ENCODE peak calls at places on chromosomes 2 and 18, in six cellular contexts. X is skeletal muscle cell, K is C1 segment of cervical spinal cord, N is NCI-H446, H is ELF-1, G is T-helper 2 cell. J is an unnamed sample.

GRCh38 chr2:127577973-127578372 is 42.5 kb downstream of the MYO7B start:
- DNase-seq in X (no peak), K (no peak), N (no peak), H (no peak), G (no peak), J (no peak)

GRCh38 chr2:348517-348916 is 60.6 kb upstream of the ALKAL2 start:
- DNase-seq in X (peak), K (no peak), N (no peak), H (no peak), G (no peak), J (no peak)

GRCh38 chr2:196959291-196959690 is 32.8 kb upstream of the PGAP1 start:
- DNase-seq in X (no peak), K (no peak), N (no peak), H (no peak), G (no peak), J (no peak)

GRCh38 chr2:98902209-98903063 is 33.6 kb downstream of the CRACDL start:
- DNase-seq in X (no peak), K (no peak), N (no peak), H (no peak), G (no peak), J (no peak)

GRCh38 chr18:35616664-35617423 is 35.3 kb downstream of the GALNT1 start:
- DNase-seq in X (peak), K (peak), N (no peak), H (peak), G (peak), J (peak)

GRCh38 chr2:64329848-64330247 is 124.1 kb upstream of the LGALSL start:
- DNase-seq in X (no peak), K (no peak), N (no peak), H (no peak), G (no peak), J (no peak)

GRCh38 chr2:240405654-240406313 is 29.7 kb upstream of the GPC1 start:
- DNase-seq in X (no peak), K (no peak), N (no peak), H (no peak), G (no peak), J (no peak)

GRCh38 chr2:145752091-145752806 is 1232.3 kb upstream of the ZEB2 start:
- DNase-seq in X (peak), K (no peak), N (peak), H (peak), G (peak), J (peak)

GRCh38 chr2:158745067-158745865 is 49.9 kb upstream of the DAPL1 start:
- DNase-seq in X (no peak), K (peak), N (peak), H (peak), G (peak), J (no peak)

GRCh38 chr2:51638811-51639210 is 606.9 kb upstream of the NRXN1 start:
- DNase-seq in X (no peak), K (no peak), N (no peak), H (no peak), G (no peak), J (no peak)

GRCh38 chr2:167818521-167818920 is 428.9 kb downstream of the STK39 start:
- DNase-seq in X (no peak), K (no peak), N (no peak), H (no peak), G (no peak), J (no peak)

GRCh38 chr18:49020621-49021021 is 69.9 kb upstream of the SMAD7 start:
- DNase-seq in X (no peak), K (no peak), N (no peak), H (no peak), G (no peak), J (no peak)

GRCh38 chr2:37080674-37081073 is 3.5 kb downstream of the HEATR5B start:
- DNase-seq in X (no peak), K (no peak), N (no peak), H (no peak), G (peak), J (no peak)

GRCh38 chr2:231928901-231929725 is 2.9 kb upstream of the NPPC start:
- DNase-seq in X (no peak), K (no peak), N (no peak), H (no peak), G (no peak), J (no peak)

GRCh38 chr18:28855524-28855923 is 678.6 kb upstream of the CDH2 start:
- DNase-seq in X (peak), K (no peak), N (no peak), H (no peak), G (no peak), J (no peak)

GRCh38 chr2:151844217-151844896 is 16.1 kb upstream of the ARL5A start:
- DNase-seq in X (no peak), K (no peak), N (no peak), H (no peak), G (no peak), J (no peak)

GRCh38 chr18:26617151-26617554 is 68.8 kb upstream of the KCTD1 start:
- DNase-seq in X (peak), K (no peak), N (no peak), H (peak), G (no peak), J (peak)

GRCh38 chr18:26460449-26461091 is 87.8 kb downstream of the KCTD1 start:
- DNase-seq in X (no peak), K (no peak), N (no peak), H (no peak), G (no peak), J (no peak)

GRCh38 chr2:28527196-28527595 is 31.3 kb downstream of the PLB1 start:
- DNase-seq in X (no peak), K (no peak), N (no peak), H (no peak), G (no peak), J (no peak)

GRCh38 chr2:131041402-131042160 is 51.7 kb downstream of the FAM168B start:
- DNase-seq in X (no peak), K (no peak), N (no peak), H (no peak), G (peak), J (no peak)

GRCh38 chr2:50746526-50746925 is 285.4 kb downstream of the NRXN1 start:
- DNase-seq in X (no peak), K (no peak), N (no peak), H (peak), G (peak), J (peak)

GRCh38 chr2:43169091-43169936 is 57.1 kb downstream of the ZFP36L2 start:
- DNase-seq in X (no peak), K (no peak), N (no peak), H (no peak), G (peak), J (no peak)

GRCh38 chr18:79522451-79523220 is 126.9 kb downstream of the NFATC1 start:
- DNase-seq in X (no peak), K (no peak), N (no peak), H (no peak), G (peak), J (no peak)

GRCh38 chr2:205212357-205212756 is 469.9 kb upstream of the NRP2 start:
- DNase-seq in X (no peak), K (no peak), N (no peak), H (no peak), G (no peak), J (no peak)